ENCODE peak calls at places on chromosome 5, in six cellular contexts. R, J, L, M, B and E are unnamed samples.

GRCh38 chr5:114716955-114717354 is 355.1 kb downstream of the KCNN2 start:
- DNase-seq in B (no peak), L (no peak), R (no peak), J (no peak), M (no peak), E (no peak)

GRCh38 chr5:115097236-115097635 is 72.5 kb downstream of the TRIM36 start:
- DNase-seq in B (no peak), M (peak; percentile 15), R (no peak), J (no peak), L (no peak), E (no peak)

GRCh38 chr5:157535042-157535865 is 40.3 kb downstream of the ADAM19 start:
- DNase-seq in R (no peak), L (no peak), M (no peak), J (no peak), B (peak; percentile 97), E (no peak)

GRCh38 chr5:28313543-28314334 is 1275.4 kb upstream of the CDH9 start:
- DNase-seq in B (no peak), J (peak; percentile 16), M (no peak), L (no peak), R (no peak), E (no peak)

GRCh38 chr5:1820926-1821325 is 19.7 kb downstream of the NDUFS6 start:
- DNase-seq in M (no peak), R (no peak), J (no peak), L (no peak), B (no peak), E (no peak)

GRCh38 chr5:173217626-173218397 is 17.2 kb downstream of the NKX2-5 start:
- DNase-seq in J (no peak), M (no peak), L (no peak), B (no peak), R (peak; percentile 33), E (no peak)

GRCh38 chr5:62732677-62733121 is 154.1 kb downstream of the LRRC70 start:
- DNase-seq in M (no peak), L (no peak), R (no peak), J (peak; percentile 75), B (no peak), E (no peak)

GRCh38 chr5:370311-370958 is 48.9 kb downstream of the AHRR start:
- DNase-seq in L (no peak), J (no peak), M (no peak), R (no peak), B (no peak), E (peak; percentile 78)

GRCh38 chr5:105619725-105620124 is 2051.0 kb downstream of the EFNA5 start:
- DNase-seq in J (no peak), M (no peak), L (no peak), R (no peak), B (no peak), E (no peak)

GRCh38 chr5:151238303-151238741 is 14.4 kb upstream of the CCDC69 start:
- DNase-seq in L (no peak), J (no peak), R (no peak), M (no peak), B (no peak), E (no peak)

GRCh38 chr5:72407541-72407940 is 87.4 kb downstream of the PTCD2 start:
- DNase-seq in M (no peak), L (no peak), R (no peak), B (no peak), J (peak; percentile 40), E (no peak)

GRCh38 chr5:93307557-93307956 is 273.5 kb downstream of the NR2F1-AS1 start:
- DNase-seq in B (peak; percentile 89), R (no peak), L (no peak), J (peak; percentile 90), M (no peak), E (no peak)

GRCh38 chr5:1228121-1228520 is 2.9 kb downstream of the SLC6A18 start:
- DNase-seq in B (no peak), M (no peak), J (no peak), L (no peak), R (no peak), E (no peak)

GRCh38 chr5:74895906-74896305 is 29.7 kb upstream of the FAM169A start:
- DNase-seq in R (no peak), L (peak; percentile 83), M (no peak), J (peak; percentile 52), B (peak; percentile 80), E (no peak)

GRCh38 chr5:17019324-17019723 is 83.2 kb upstream of the MYO10 start:
- DNase-seq in B (no peak), M (no peak), R (no peak), J (no peak), L (no peak), E (no peak)

GRCh38 chr5:174734571-174735497 is 10.5 kb downstream of the MSX2 start:
- DNase-seq in R (peak; percentile 42), J (no peak), L (no peak), M (no peak), B (no peak), E (no peak)

DNA sequence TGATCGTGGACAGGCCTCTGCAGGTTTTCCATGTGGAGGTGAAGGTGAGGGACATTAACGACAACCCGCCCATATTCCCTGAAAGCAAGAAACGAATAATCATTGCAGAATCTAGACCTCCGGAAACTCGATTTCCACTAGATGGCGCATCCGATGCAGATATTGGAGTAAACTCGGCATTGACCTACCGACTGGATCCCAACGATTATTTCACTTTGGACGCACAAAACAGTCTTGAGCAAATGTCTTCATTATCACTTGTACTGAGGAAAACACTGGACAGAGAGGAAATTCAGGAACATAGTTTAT is 621 bp downstream of the PCDHA13 start:
- DNase-seq in L (no peak), B (no peak), R (peak; percentile 52), J (peak; percentile 49), M (peak; percentile 46), E (no peak)
- TF ChIP-seq CTCF in L (no peak), B (no peak), R (peak; percentile 54), J (peak; percentile 40), M (no peak), E (peak; percentile 15)

DNA sequence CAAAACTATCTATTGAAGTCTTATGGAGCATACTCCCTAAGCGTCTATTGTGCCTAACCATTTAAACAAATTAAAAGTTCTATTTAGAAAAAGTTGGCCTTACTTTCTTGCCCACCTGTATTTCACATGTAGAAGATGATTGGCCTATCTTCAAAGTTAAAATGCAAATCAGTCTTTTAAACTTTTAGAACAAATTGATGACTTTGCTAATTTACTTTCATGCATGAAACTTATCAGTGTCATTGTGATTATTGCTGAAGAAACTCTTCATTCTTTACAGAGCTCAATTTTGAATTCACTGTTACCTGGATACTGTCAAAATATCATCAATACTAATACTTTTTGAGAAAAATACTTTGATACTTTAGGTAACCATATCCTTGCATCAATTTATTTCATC is 216.1 kb downstream of the COX7C start:
- DNase-seq in L (no peak), M (no peak), J (no peak), B (no peak), R (no peak), E (no peak)
- TF ChIP-seq CTCF in L (no peak), M (no peak), J (no peak), B (no peak), R (no peak), E (no peak)

DNA sequence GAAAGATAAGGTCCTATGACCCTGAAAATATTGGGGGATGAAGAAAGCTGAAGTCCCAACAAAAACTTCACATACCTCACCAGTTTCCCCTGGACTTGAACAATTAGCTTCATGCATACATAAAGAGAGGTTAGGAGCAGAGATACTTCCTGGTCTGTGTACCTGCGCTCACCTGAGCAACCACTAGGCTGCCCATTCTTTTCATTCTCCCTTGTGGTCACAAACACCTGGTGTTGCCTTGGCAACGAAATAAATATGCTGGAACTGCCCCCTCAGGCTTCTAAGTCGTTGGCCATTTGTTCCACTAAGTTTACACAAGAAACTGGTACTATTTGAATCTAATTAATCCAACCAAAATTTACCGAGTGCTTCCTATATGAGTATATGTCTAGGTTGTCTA is 18.1 kb downstream of the OTP start:
- DNase-seq in R (no peak), B (no peak), J (peak; percentile 51), M (peak; percentile 82), L (no peak), E (no peak)
- TF ChIP-seq CTCF in R (no peak), B (no peak), J (peak; percentile 36), M (peak; percentile 71), L (no peak), E (no peak)

GRCh38 chr5:139294372-139295165 is 1.0 kb downstream of the MATR3 start:
- DNase-seq in M (peak; percentile 88), R (peak; percentile 90), J (peak; percentile 70), B (peak; percentile 77), L (peak; percentile 64), E (peak; percentile 92)
- TF ChIP-seq CTCF in M (peak; percentile 38), R (peak; percentile 49), J (peak; percentile 27), B (peak; percentile 38), L (no peak), E (peak; percentile 51)

GRCh38 chr5:113276493-113276892 is 158.3 kb downstream of the TSSK1B start:
- DNase-seq in B (no peak), L (no peak), J (no peak), R (no peak), M (no peak), E (no peak)
- TF ChIP-seq CTCF in B (no peak), L (no peak), J (no peak), R (no peak), M (no peak), E (no peak)